ENCODE peak calls at places on chromosomes 5 and 9, in four cellular contexts. One of them, this sample, is unnamed.

GRCh38 chr5:122152266-122152900 is 23.0 kb downstream of the ZNF474 start:
- DNase-seq in endothelial cell: no peak
- DNase-seq in naive thymus-derived CD4-positive, alpha-beta T cell: no peak
- DNase-seq in kidney tubule cell: no peak
- DNase-seq in this sample: peak

GRCh38 chr9:112046181-112046580 is 128.9 kb downstream of the SUSD1 start:
- DNase-seq in naive thymus-derived CD4-positive, alpha-beta T cell: no peak
- DNase-seq in endothelial cell: no peak
- DNase-seq in kidney tubule cell: peak
- DNase-seq in this sample: no peak

GRCh38 chr5:74543162-74543995 is 97.1 kb downstream of the ENC1 start:
- DNase-seq in kidney tubule cell: peak
- DNase-seq in naive thymus-derived CD4-positive, alpha-beta T cell: no peak
- DNase-seq in endothelial cell: no peak
- DNase-seq in this sample: no peak

GRCh38 chr9:128911529-128912035 is 9.2 kb upstream of the PHYHD1 start:
- DNase-seq in endothelial cell: peak
- DNase-seq in kidney tubule cell: peak
- DNase-seq in naive thymus-derived CD4-positive, alpha-beta T cell: no peak
- DNase-seq in this sample: peak

GRCh38 chr9:36074870-36075532 is 38.3 kb downstream of the RECK start:
- DNase-seq in kidney tubule cell: peak
- DNase-seq in endothelial cell: no peak
- DNase-seq in naive thymus-derived CD4-positive, alpha-beta T cell: no peak
- DNase-seq in this sample: peak

GRCh38 chr9:69785757-69786156 is 25.9 kb upstream of the PTAR1 start:
- DNase-seq in naive thymus-derived CD4-positive, alpha-beta T cell: no peak
- DNase-seq in endothelial cell: no peak
- DNase-seq in kidney tubule cell: peak
- DNase-seq in this sample: peak

GRCh38 chr9:101705135-101705661 is 33.2 kb downstream of the GRIN3A start:
- DNase-seq in endothelial cell: peak
- DNase-seq in naive thymus-derived CD4-positive, alpha-beta T cell: no peak
- DNase-seq in kidney tubule cell: peak
- DNase-seq in this sample: no peak

GRCh38 chr5:16937023-16937379 is 913 bp upstream of the MYO10 start:
- DNase-seq in endothelial cell: no peak
- DNase-seq in naive thymus-derived CD4-positive, alpha-beta T cell: no peak
- DNase-seq in kidney tubule cell: peak
- DNase-seq in this sample: no peak

GRCh38 chr9:98781588-98782383 is 14.6 kb downstream of the ANKS6 start:
- DNase-seq in kidney tubule cell: peak
- DNase-seq in naive thymus-derived CD4-positive, alpha-beta T cell: peak
- DNase-seq in endothelial cell: no peak
- DNase-seq in this sample: no peak

GRCh38 chr9:38114905-38115304 is 45.9 kb upstream of the SHB start:
- DNase-seq in naive thymus-derived CD4-positive, alpha-beta T cell: no peak
- DNase-seq in endothelial cell: no peak
- DNase-seq in kidney tubule cell: no peak
- DNase-seq in this sample: no peak

GRCh38 chr5:179209359-179210150 is 135.7 kb downstream of the ADAMTS2 start:
- DNase-seq in endothelial cell: no peak
- DNase-seq in naive thymus-derived CD4-positive, alpha-beta T cell: no peak
- DNase-seq in kidney tubule cell: peak
- DNase-seq in this sample: peak

GRCh38 chr5:52769061-52769460 is 18.7 kb upstream of the ITGA1 start:
- DNase-seq in naive thymus-derived CD4-positive, alpha-beta T cell: no peak
- DNase-seq in endothelial cell: no peak
- DNase-seq in kidney tubule cell: no peak
- DNase-seq in this sample: no peak

GRCh38 chr5:76542887-76543690 is 80.1 kb downstream of the F2RL2 start:
- DNase-seq in endothelial cell: no peak
- DNase-seq in kidney tubule cell: no peak
- DNase-seq in naive thymus-derived CD4-positive, alpha-beta T cell: peak
- DNase-seq in this sample: no peak

GRCh38 chr5:180352116-180352975 is 790 bp downstream of the GFPT2 start:
- DNase-seq in naive thymus-derived CD4-positive, alpha-beta T cell: no peak
- DNase-seq in kidney tubule cell: no peak
- DNase-seq in endothelial cell: peak
- DNase-seq in this sample: peak

GRCh38 chr5:16726538-16726946 is 109.7 kb upstream of the RETREG1 start:
- DNase-seq in naive thymus-derived CD4-positive, alpha-beta T cell: no peak
- DNase-seq in endothelial cell: peak
- DNase-seq in kidney tubule cell: peak
- DNase-seq in this sample: peak